ENCODE peak calls at places on chromosomes 13 and 19, in nine cellular contexts. H is colonic mucosa; B is psoas muscle; J is aorta; Z is SK-N-SH; I is CD8-positive, alpha-beta memory T cell; U is heart left ventricle; N is PC-3; Q is endodermal cell. O is an unnamed sample.

GRCh38 chr13:73984949-73985691 is 149.1 kb downstream of the KLF12 start:
- DNase-seq in H (no peak), B (no peak), J (no peak), Z (no peak), I (peak), U (peak), N (no peak), Q (peak), O (peak)

GRCh38 chr13:91134773-91135124 is 212.7 kb upstream of the MIR17HG start:
- DNase-seq in H (no peak), B (no peak), J (no peak), Z (no peak), I (no peak), U (no peak), N (no peak), Q (no peak), O (no peak)

GRCh38 chr13:37788346-37788745 is 81.2 kb downstream of the TRPC4 start:
- DNase-seq in H (no peak), B (no peak), J (no peak), Z (no peak), I (no peak), U (no peak), N (no peak), Q (no peak), O (no peak)

GRCh38 chr13:27860743-27861142 is 59.1 kb upstream of the PDX1 start:
- DNase-seq in H (no peak), B (no peak), J (no peak), Z (no peak), I (no peak), U (no peak), N (no peak), Q (no peak), O (no peak)

GRCh38 chr13:110610955-110611595 is 4.3 kb upstream of the NAXD start:
- DNase-seq in H (no peak), B (no peak), J (no peak), Z (no peak), I (no peak), U (no peak), N (peak), Q (peak), O (no peak)

GRCh38 chr13:99600318-99600717 is 99.0 kb downstream of the TM9SF2 start:
- DNase-seq in H (no peak), B (no peak), J (no peak), Z (peak), I (peak), U (no peak), N (no peak), Q (peak), O (no peak)

GRCh38 chr19:49473868-49474544 is at the start of gene FLT3LG:
- DNase-seq in H (peak), B (peak), J (peak), Z (peak), I (peak), U (peak), N (peak), Q (peak), O (peak)

GRCh38 chr13:23883255-23883654 is 5.9 kb downstream of the MIPEP start:
- DNase-seq in H (no peak), B (no peak), J (no peak), Z (no peak), I (no peak), U (no peak), N (no peak), Q (no peak), O (no peak)

GRCh38 chr19:35449347-35450043 is 1.4 kb downstream of the FFAR2 start:
- DNase-seq in H (no peak), B (peak), J (peak), Z (peak), I (no peak), U (no peak), N (peak), Q (no peak), O (no peak)

GRCh38 chr13:40334616-40335015 is 331.8 kb downstream of the FOXO1 start:
- DNase-seq in H (peak), B (no peak), J (no peak), Z (no peak), I (no peak), U (no peak), N (no peak), Q (no peak), O (no peak)

GRCh38 chr13:114045113-114045735 is 71.3 kb upstream of the C13orf46 start:
- DNase-seq in H (no peak), B (no peak), J (no peak), Z (no peak), I (no peak), U (no peak), N (no peak), Q (no peak), O (no peak)

GRCh38 chr19:1161716-1162115 is 12.4 kb downstream of the SBNO2 start:
- DNase-seq in H (no peak), B (peak), J (no peak), Z (no peak), I (no peak), U (no peak), N (no peak), Q (no peak), O (peak)

GRCh38 chr13:40376867-40377266 is 289.6 kb downstream of the FOXO1 start:
- DNase-seq in H (no peak), B (no peak), J (no peak), Z (no peak), I (no peak), U (no peak), N (no peak), Q (no peak), O (no peak)

GRCh38 chr13:107742544-107742943 is 472.8 kb downstream of the LIG4 start:
- DNase-seq in H (no peak), B (no peak), J (no peak), Z (no peak), I (no peak), U (no peak), N (no peak), Q (no peak), O (no peak)

GRCh38 chr19:12995596-12996541 is 594 bp downstream of the NFIX start:
- DNase-seq in H (peak), B (no peak), J (peak), Z (peak), I (no peak), U (no peak), N (no peak), Q (no peak), O (no peak)

GRCh38 chr19:50460161-50460765 is 16.0 kb upstream of the EMC10 start:
- DNase-seq in H (no peak), B (no peak), J (no peak), Z (no peak), I (no peak), U (no peak), N (peak), Q (no peak), O (peak)

GRCh38 chr19:54416695-54417491 is 1.6 kb downstream of the TTYH1 start:
- DNase-seq in H (no peak), B (no peak), J (peak), Z (no peak), I (no peak), U (no peak), N (no peak), Q (peak), O (no peak)

GRCh38 chr13:112875627-112876026 is 93.4 kb upstream of the MCF2L start:
- DNase-seq in H (no peak), B (no peak), J (peak), Z (no peak), I (no peak), U (no peak), N (no peak), Q (peak), O (peak)

GRCh38 chr13:77511552-77511951 is 24.0 kb upstream of the SCEL start:
- DNase-seq in H (no peak), B (no peak), J (no peak), Z (no peak), I (no peak), U (no peak), N (no peak), Q (no peak), O (no peak)

GRCh38 chr19:1918975-1919374 is 13.8 kb downstream of the ADAT3 start:
- DNase-seq in H (no peak), B (no peak), J (no peak), Z (no peak), I (no peak), U (no peak), N (no peak), Q (no peak), O (no peak)

GRCh38 chr13:74226791-74227475 is 92.7 kb upstream of the KLF12 start:
- DNase-seq in H (no peak), B (no peak), J (no peak), Z (no peak), I (no peak), U (no peak), N (no peak), Q (no peak), O (no peak)

GRCh38 chr13:51772105-51772455 is 31.9 kb downstream of the DHRS12 start:
- DNase-seq in H (no peak), B (no peak), J (no peak), Z (no peak), I (no peak), U (no peak), N (no peak), Q (no peak), O (no peak)

GRCh38 chr19:53037101-53038097 is 7.1 kb upstream of the ERVV-2 start:
- DNase-seq in H (peak), B (no peak), J (no peak), Z (peak), I (no peak), U (peak), N (no peak), Q (peak), O (peak)

GRCh38 chr19:22901431-22902130 is 69.5 kb downstream of the ZNF723 start:
- DNase-seq in H (no peak), B (no peak), J (no peak), Z (peak), I (no peak), U (no peak), N (no peak), Q (no peak), O (peak)

GRCh38 chr13:66992183-66992582 is 238.0 kb downstream of the PCDH9 start:
- DNase-seq in H (no peak), B (no peak), J (no peak), Z (no peak), I (no peak), U (no peak), N (no peak), Q (no peak), O (no peak)

GRCh38 chr13:54174001-54174400 is 1145.4 kb downstream of the OLFM4 start:
- DNase-seq in H (no peak), B (no peak), J (no peak), Z (no peak), I (no peak), U (no peak), N (no peak), Q (no peak), O (no peak)

GRCh38 chr13:83940742-83941141 is 58.5 kb upstream of the SLITRK1 start:
- DNase-seq in H (no peak), B (no peak), J (no peak), Z (no peak), I (no peak), U (no peak), N (peak), Q (no peak), O (no peak)

GRCh38 chr19:3516675-3517207 is 10.6 kb downstream of the FZR1 start:
- DNase-seq in H (peak), B (no peak), J (no peak), Z (peak), I (peak), U (no peak), N (peak), Q (no peak), O (no peak)

GRCh38 chr19:409006-409514 is at the start of gene C2CD4C:
- DNase-seq in H (no peak), B (no peak), J (peak), Z (peak), I (peak), U (no peak), N (no peak), Q (peak), O (peak)

GRCh38 chr13:35598233-35598632 is 121.7 kb upstream of the MAB21L1 start:
- DNase-seq in H (no peak), B (no peak), J (no peak), Z (no peak), I (no peak), U (no peak), N (no peak), Q (no peak), O (no peak)

GRCh38 chr19:58469241-58470013 is 2.5 kb downstream of the ZNF324 start:
- DNase-seq in H (no peak), B (no peak), J (no peak), Z (peak), I (no peak), U (no peak), N (no peak), Q (no peak), O (no peak)

GRCh38 chr19:47467914-47468313 is 3.8 kb downstream of the SLC8A2 start:
- DNase-seq in H (no peak), B (no peak), J (no peak), Z (no peak), I (no peak), U (no peak), N (no peak), Q (peak), O (peak)

GRCh38 chr13:30698488-30699005 is 36.8 kb upstream of the ALOX5AP start:
- DNase-seq in H (no peak), B (no peak), J (no peak), Z (no peak), I (no peak), U (no peak), N (no peak), Q (peak), O (no peak)

GRCh38 chr13:30698023-30698422 is 37.3 kb upstream of the ALOX5AP start:
- DNase-seq in H (no peak), B (no peak), J (no peak), Z (peak), I (no peak), U (no peak), N (no peak), Q (peak), O (no peak)

GRCh38 chr13:30700364-30700763 is 35.0 kb upstream of the ALOX5AP start:
- DNase-seq in H (no peak), B (no peak), J (no peak), Z (no peak), I (no peak), U (no peak), N (no peak), Q (no peak), O (no peak)

GRCh38 chr13:30696278-30697176 is 38.8 kb upstream of the ALOX5AP start:
- DNase-seq in H (peak), B (peak), J (no peak), Z (no peak), I (no peak), U (peak), N (no peak), Q (peak), O (peak)

GRCh38 chr13:30697177-30697953 is 38.0 kb upstream of the ALOX5AP start:
- DNase-seq in H (peak), B (no peak), J (no peak), Z (no peak), I (no peak), U (no peak), N (no peak), Q (peak), O (no peak)
- H3K27ac ChIP-seq in H (no peak), B (no peak), J (no peak), Z (peak), I (no peak), U (no peak), N (no peak), Q (no peak), O (peak)

DNA sequence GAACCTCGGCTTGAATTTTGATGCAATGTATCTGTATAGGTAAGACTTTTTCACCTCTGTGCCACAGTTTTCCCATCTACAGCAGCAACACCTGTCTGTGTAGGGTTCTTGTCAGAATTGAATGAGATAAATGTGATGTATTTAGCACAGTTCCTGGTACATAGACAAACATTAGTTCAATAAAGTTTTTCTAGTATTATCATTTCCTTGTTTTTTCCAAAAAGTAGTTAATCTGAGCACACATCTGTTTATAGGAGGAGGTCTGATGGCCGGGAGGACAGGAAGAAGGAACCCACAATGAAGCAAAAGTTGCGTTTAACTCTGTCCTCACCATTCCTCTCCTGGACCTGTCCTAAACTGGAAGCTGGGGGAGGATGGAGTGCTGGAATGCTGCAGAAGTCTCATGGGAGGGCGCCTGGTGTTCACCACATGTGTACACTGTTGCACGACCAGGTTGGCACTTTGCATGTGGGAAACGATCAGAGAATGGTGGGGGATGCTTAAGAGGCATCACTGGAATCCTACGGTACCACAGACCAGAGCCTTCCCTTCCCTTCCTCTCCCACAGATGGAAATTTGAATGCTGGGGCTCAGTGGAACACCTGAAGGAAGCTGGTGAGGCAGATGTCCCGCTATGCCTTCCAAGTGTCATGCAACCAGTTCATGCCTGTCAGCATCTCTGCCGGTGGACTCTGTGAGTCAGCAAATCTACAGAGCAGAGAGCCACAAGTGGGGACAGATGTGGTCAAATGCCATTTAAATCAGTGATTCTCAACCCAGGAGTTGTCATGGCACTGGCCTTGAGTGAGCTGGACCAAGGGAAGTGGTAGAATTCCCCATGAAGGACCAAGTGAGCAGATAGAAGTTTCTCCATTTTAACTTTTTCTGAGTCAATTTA is 315.6 kb downstream of the DLEU7 start:
- DNase-seq in H (no peak), B (no peak), J (no peak), Z (no peak), I (no peak), U (no peak), N (no peak), Q (no peak), O (peak)
- H3K4me3 ChIP-seq in H (no peak), B (peak), J (no peak), Z (no peak), I (no peak), U (no peak), N (no peak), Q (no peak), O (no peak)

GRCh38 chr19:19169236-19170052 is 619 bp downstream of the MEF2B start:
- DNase-seq in H (no peak), B (no peak), J (no peak), Z (no peak), I (no peak), U (no peak), N (no peak), Q (no peak), O (no peak)

GRCh38 chr19:19171110-19171672 is 1.1 kb upstream of the MEF2B start:
- DNase-seq in H (no peak), B (no peak), J (no peak), Z (no peak), I (no peak), U (no peak), N (no peak), Q (no peak), O (no peak)

GRCh38 chr19:19171821-19172532 is 1.9 kb upstream of the MEF2B start:
- DNase-seq in H (no peak), B (peak), J (no peak), Z (no peak), I (no peak), U (no peak), N (no peak), Q (no peak), O (no peak)

GRCh38 chr19:19167612-19168011 is 2.5 kb downstream of the MEF2B start:
- DNase-seq in H (no peak), B (no peak), J (no peak), Z (no peak), I (no peak), U (no peak), N (no peak), Q (no peak), O (no peak)

GRCh38 chr19:19170053-19170945 is at the start of gene MEF2B:
- DNase-seq in H (peak), B (peak), J (peak), Z (peak), I (peak), U (peak), N (peak), Q (peak), O (peak)
- H3K27ac ChIP-seq in H (no peak), B (no peak), J (no peak), Z (no peak), I (no peak), U (no peak), N (no peak), Q (no peak), O (no peak)

GRCh38 chr13:50393641-50394040 is 378.4 kb downstream of the KCNRG start:
- DNase-seq in H (no peak), B (no peak), J (no peak), Z (no peak), I (no peak), U (no peak), N (no peak), Q (peak), O (no peak)

GRCh38 chr13:50390503-50391248 is 375.4 kb downstream of the KCNRG start:
- DNase-seq in H (no peak), B (no peak), J (no peak), Z (no peak), I (no peak), U (no peak), N (no peak), Q (no peak), O (no peak)

GRCh38 chr13:50389726-50390125 is 374.5 kb downstream of the KCNRG start:
- DNase-seq in H (no peak), B (no peak), J (no peak), Z (no peak), I (no peak), U (no peak), N (no peak), Q (no peak), O (no peak)

GRCh38 chr13:50396001-50396400 is 380.8 kb downstream of the KCNRG start:
- DNase-seq in H (no peak), B (no peak), J (no peak), Z (no peak), I (no peak), U (no peak), N (no peak), Q (no peak), O (no peak)

GRCh38 chr13:50392977-50393376 is 377.7 kb downstream of the KCNRG start:
- DNase-seq in H (no peak), B (no peak), J (no peak), Z (no peak), I (no peak), U (no peak), N (no peak), Q (no peak), O (no peak)
- H3K4me3 ChIP-seq in H (no peak), B (peak), J (no peak), Z (no peak), I (no peak), U (no peak), N (no peak), Q (no peak), O (no peak)

DNA sequence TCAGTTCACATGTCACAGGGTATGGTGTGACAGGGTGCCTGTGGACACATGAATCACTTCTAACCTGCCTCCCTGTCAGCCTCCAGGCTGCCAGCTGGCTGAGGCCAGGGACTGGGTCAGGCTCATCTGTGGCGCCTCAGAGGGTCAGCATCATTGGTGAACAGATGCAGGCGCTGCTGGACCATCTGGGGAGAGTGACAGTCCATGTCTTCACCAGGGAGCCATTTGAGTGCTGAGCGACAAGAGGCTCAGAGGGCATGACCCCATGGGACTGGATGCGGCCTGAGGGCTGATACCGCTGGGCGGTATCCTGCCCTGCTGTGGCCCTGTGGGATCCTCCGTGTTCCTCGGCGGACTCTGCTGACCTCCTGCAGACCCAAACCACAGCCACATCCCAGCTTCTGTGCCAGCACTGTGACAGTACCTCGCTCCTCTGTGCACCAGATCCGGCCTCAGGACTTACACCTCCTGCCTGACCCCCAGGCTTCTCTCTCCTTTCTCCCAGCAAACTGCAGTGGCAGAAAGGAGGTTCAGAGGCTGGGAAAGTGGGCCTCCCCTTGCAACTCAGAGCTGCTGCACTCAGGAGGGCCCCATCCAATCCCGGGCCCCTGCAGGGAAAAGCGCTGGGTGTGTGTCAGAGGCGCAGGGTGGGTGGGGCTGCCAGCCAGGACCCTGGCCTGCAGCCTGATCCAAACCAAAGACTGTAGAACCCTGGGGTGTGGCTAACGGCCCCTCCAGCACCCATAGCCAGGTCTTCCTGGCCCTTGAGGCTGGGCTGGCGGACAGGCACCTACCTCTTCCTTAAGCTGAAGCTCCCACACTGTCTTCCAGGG is 10.2 kb downstream of the ACTMAP start:
- DNase-seq in H (no peak), B (no peak), J (no peak), Z (no peak), I (no peak), U (no peak), N (no peak), Q (no peak), O (no peak)
- H3K27ac ChIP-seq in H (no peak), B (peak), J (no peak), Z (no peak), I (no peak), U (peak), N (no peak), Q (peak), O (peak)

O was measured in left lung.